ENCODE peak calls at places on chromosome 11, in ten cellular contexts. X is BJ; G is effector memory CD4-positive, alpha-beta T cell; C is colonic mucosa; U is aorta; Z is IMR-90; P is bronchial epithelial cell; Y is heart right ventricle; D is HepG2; H is CD8-positive, alpha-beta memory T cell. V is an unnamed sample.

GRCh38 chr11:83195176-83195531 is 1.6 kb downstream of the ANKRD42 start:
- DNase-seq in X (no peak), G (no peak), C (no peak), U (no peak), Z (peak; percentile 1), P (no peak), Y (no peak), D (no peak), H (no peak), V (no peak)

GRCh38 chr11:74265256-74265655 is 46.2 kb downstream of the P4HA3 start:
- DNase-seq in X (no peak), G (no peak), C (no peak), U (no peak), Z (no peak), P (no peak), Y (no peak), D (no peak), H (no peak), V (no peak)

GRCh38 chr11:11988862-11989261 is 19.6 kb downstream of the DKK3 start:
- DNase-seq in X (no peak), G (no peak), C (no peak), U (no peak), Z (no peak), P (no peak), Y (no peak), D (peak; percentile 11), H (no peak), V (no peak)

GRCh38 chr11:108931168-108931567 is 266.3 kb downstream of the DDX10 start:
- DNase-seq in X (no peak), G (no peak), C (no peak), U (no peak), Z (peak; percentile 67), P (peak; percentile 76), Y (no peak), D (no peak), H (no peak), V (no peak)

GRCh38 chr11:76152086-76152658 is 54.1 kb downstream of the WNT11 start:
- DNase-seq in X (no peak), G (peak; percentile 54), C (peak; percentile 94), U (peak; percentile 93), Z (peak; percentile 65), P (peak; percentile 76), Y (peak; percentile 90), D (peak; percentile 70), H (peak; percentile 83), V (peak; percentile 81)

GRCh38 chr11:36622431-36623136 is 24.5 kb upstream of the RAG2 start:
- DNase-seq in X (no peak), G (no peak), C (no peak), U (no peak), Z (peak; percentile 36), P (peak; percentile 49), Y (no peak), D (peak; percentile 31), H (no peak), V (no peak)

GRCh38 chr11:2383823-2384722 is 7.0 kb downstream of the CD81 start:
- DNase-seq in X (no peak), G (peak; percentile 33), C (peak; percentile 63), U (no peak), Z (no peak), P (peak; percentile 25), Y (no peak), D (no peak), H (peak; percentile 75), V (peak; percentile 71)

GRCh38 chr11:107695446-107695845 is 16.4 kb downstream of the SLN start:
- DNase-seq in X (no peak), G (no peak), C (no peak), U (no peak), Z (peak; percentile 67), P (no peak), Y (no peak), D (no peak), H (no peak), V (no peak)

GRCh38 chr11:94077568-94078293 is 50.9 kb upstream of the PANX1 start:
- DNase-seq in X (no peak), G (no peak), C (no peak), U (no peak), Z (no peak), P (no peak), Y (no peak), D (no peak), H (no peak), V (no peak)

GRCh38 chr11:100221791-100222190 is 465.3 kb upstream of the ARHGAP42 start:
- DNase-seq in X (no peak), G (no peak), C (no peak), U (no peak), Z (no peak), P (no peak), Y (no peak), D (no peak), H (no peak), V (no peak)

GRCh38 chr11:74085542-74085892 is 76.6 kb upstream of the UCP3 start:
- DNase-seq in X (no peak), G (no peak), C (peak; percentile 18), U (peak; percentile 53), Z (peak; percentile 25), P (no peak), Y (no peak), D (peak; percentile 15), H (no peak), V (no peak)

DNA sequence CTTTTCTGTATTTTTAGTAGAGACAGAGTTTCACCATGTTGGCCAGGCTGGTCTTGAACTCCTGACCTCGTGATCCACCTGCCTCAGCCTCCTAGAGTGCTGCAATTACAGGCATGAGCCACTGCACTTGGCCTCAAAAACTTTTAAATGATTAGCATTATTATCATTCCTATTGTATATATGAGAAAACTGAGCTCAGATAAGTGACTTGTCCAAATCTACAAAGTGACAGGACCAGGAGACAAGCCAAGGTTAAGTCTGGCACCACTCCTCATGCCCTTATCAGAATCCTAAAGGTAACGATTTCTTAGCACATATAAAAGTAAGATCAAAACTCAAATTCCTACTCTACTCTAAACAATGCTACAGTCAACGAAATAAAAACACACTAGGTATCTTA is 32.2 kb upstream of the CHRNA10 start:
- DNase-seq in X (no peak), G (no peak), C (no peak), U (no peak), Z (no peak), P (no peak), Y (no peak), D (no peak), H (no peak), V (no peak)
- H3K36me3 ChIP-seq in X (peaks cover 10% of the 10 kb centered on the region), G (peaks cover 59% of the 10 kb centered on the region), C (peaks cover 19% of the 10 kb centered on the region), U (peaks cover 10% of the 10 kb centered on the region), Z (peaks cover 36% of the 10 kb centered on the region), P (peaks cover 20% of the 10 kb centered on the region), Y (no peaks in the 10 kb centered on the region), D (peaks cover 11% of the 10 kb centered on the region), H (peaks cover 50% of the 10 kb centered on the region), V (peaks cover 18% of the 10 kb centered on the region)

DNA sequence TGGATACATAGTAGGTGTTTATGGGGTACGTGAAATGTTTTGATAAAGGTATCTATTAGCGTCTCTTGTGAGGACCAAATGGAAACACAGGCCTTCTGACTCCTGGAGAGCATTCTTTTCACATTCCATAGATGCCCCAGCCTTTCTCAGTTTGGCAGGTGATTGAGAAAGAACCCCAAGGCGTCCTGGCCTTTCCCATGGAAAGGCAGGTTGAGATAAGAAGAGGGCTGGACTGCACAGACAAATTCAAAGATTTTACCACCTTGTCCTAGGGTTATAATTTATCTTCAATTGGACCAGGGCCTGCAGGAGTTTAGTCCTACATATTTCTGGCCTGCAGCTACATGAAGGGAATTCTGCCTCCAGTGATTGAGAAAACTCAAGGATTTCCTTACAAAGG is 661 bp upstream of the OLFML1 start:
- DNase-seq in X (no peak), G (no peak), C (no peak), U (no peak), Z (no peak), P (no peak), Y (no peak), D (no peak), H (no peak), V (no peak)
- H3K36me3 ChIP-seq in X (no peaks in the 10 kb centered on the region), G (no peaks in the 10 kb centered on the region), C (no peaks in the 10 kb centered on the region), U (peaks cover 5% of the 10 kb centered on the region), Z (no peaks in the 10 kb centered on the region), P (no peaks in the 10 kb centered on the region), Y (no peaks in the 10 kb centered on the region), D (no peaks in the 10 kb centered on the region), H (no peaks in the 10 kb centered on the region), V (no peaks in the 10 kb centered on the region)

GRCh38 chr11:117392001-117392690 is 64.5 kb downstream of the CEP164 start:
- DNase-seq in X (no peak), G (no peak), C (no peak), U (no peak), Z (no peak), P (no peak), Y (no peak), D (no peak), H (no peak), V (no peak)
- H3K36me3 ChIP-seq in X (peaks cover 52% of the 10 kb centered on the region), G (peaks cover 75% of the 10 kb centered on the region), C (no peaks in the 10 kb centered on the region), U (peaks cover 13% of the 10 kb centered on the region), Z (peaks cover 64% of the 10 kb centered on the region), P (peaks cover 37% of the 10 kb centered on the region), Y (peaks cover 4% of the 10 kb centered on the region), D (peaks cover 26% of the 10 kb centered on the region), H (peaks cover 21% of the 10 kb centered on the region), V (peaks cover 43% of the 10 kb centered on the region)

GRCh38 chr11:34731596-34731995 is 110.7 kb downstream of the EHF start:
- DNase-seq in X (no peak), G (no peak), C (no peak), U (no peak), Z (no peak), P (no peak), Y (no peak), D (no peak), H (no peak), V (no peak)

GRCh38 chr11:34728609-34729008 is 107.7 kb downstream of the EHF start:
- DNase-seq in X (no peak), G (no peak), C (no peak), U (no peak), Z (no peak), P (no peak), Y (no peak), D (no peak), H (no peak), V (no peak)

GRCh38 chr11:34727228-34727737 is 106.4 kb downstream of the EHF start:
- DNase-seq in X (no peak), G (no peak), C (no peak), U (no peak), Z (no peak), P (no peak), Y (no peak), D (no peak), H (no peak), V (no peak)

GRCh38 chr11:34732831-34733230 is 111.9 kb downstream of the EHF start:
- DNase-seq in X (no peak), G (no peak), C (no peak), U (no peak), Z (no peak), P (no peak), Y (no peak), D (peak; percentile 30), H (no peak), V (no peak)

DNA sequence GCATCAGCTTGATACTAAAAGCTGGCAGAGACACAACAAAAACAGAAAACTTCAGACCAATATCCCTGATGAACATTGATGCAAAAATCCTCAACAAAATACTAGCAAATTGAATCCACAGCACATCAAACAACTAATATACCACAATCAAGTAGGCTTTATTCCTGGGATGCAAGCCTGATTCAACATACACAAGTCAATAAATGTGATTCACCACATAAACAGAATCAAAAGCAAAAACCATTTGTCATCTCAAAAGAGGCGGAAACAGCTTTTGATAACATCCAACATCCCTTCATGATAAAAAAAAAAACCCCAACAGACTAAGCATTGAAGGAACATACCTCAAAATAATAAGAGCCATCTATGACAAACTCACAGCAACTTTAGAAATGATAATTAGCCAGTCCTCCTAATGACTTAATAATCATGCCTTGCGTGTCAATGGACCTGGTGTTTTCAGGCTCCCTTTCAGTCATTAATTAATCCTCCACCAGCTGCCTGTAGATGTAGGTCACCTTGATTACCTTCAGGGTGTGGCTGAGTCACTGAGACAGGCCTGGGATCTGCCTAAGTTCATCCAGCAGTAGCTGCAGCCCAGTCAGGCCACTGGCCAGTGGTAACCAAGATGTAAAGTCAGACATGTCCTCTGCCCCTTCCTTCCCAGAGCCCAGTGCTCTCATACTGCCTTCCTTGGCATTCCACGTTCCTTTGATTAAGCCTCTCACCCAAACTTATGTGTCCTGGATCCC is 109.8 kb downstream of the EHF start:
- DNase-seq in X (no peak), G (no peak), C (no peak), U (no peak), Z (no peak), P (peak; percentile 42), Y (no peak), D (no peak), H (no peak), V (no peak)
- H3K36me3 ChIP-seq in X (no peaks in the 10 kb centered on the region), G (no peaks in the 10 kb centered on the region), C (no peaks in the 10 kb centered on the region), U (no peaks in the 10 kb centered on the region), Z (no peaks in the 10 kb centered on the region), P (no peaks in the 10 kb centered on the region), Y (no peaks in the 10 kb centered on the region), D (no peaks in the 10 kb centered on the region), H (no peaks in the 10 kb centered on the region), V (no peaks in the 10 kb centered on the region)